ENCODE peak calls at places on chromosomes 1 and 21, in five cellular contexts. S is lower lobe of right lung, B is HCT116, Y is IMR-90, D is gastrocnemius medialis. C is an unnamed sample.

GRCh38 chr1:113088972-113089371 is 16.0 kb downstream of the LRIG2 start:
- ATAC-seq in S (no peak), B (no peak), Y (no peak), D (peak), C (no peak)

GRCh38 chr1:11796036-11796828 is 9.5 kb downstream of the MTHFR start:
- ATAC-seq in S (no peak), B (no peak), Y (peak), D (no peak), C (no peak)

GRCh38 chr1:70993841-70994240 is 53.8 kb downstream of the PTGER3 start:
- ATAC-seq in S (no peak), B (no peak), Y (no peak), D (no peak), C (no peak)

GRCh38 chr1:44714532-44714931 is 16.4 kb downstream of the RNU5D-1 start:
- ATAC-seq in S (no peak), B (peak), Y (no peak), D (no peak), C (no peak)

GRCh38 chr1:67785847-67786753 is 47.2 kb downstream of the GNG12 start:
- ATAC-seq in S (no peak), B (no peak), Y (peak), D (no peak), C (no peak)

GRCh38 chr1:155499953-155500621 is 62.5 kb downstream of the ASH1L start:
- ATAC-seq in S (no peak), B (no peak), Y (no peak), D (no peak), C (peak)

GRCh38 chr21:46210378-46211136 is 18.0 kb downstream of the LSS start:
- ATAC-seq in S (no peak), B (peak), Y (no peak), D (peak), C (no peak)

GRCh38 chr1:178938959-178939317 is 68.1 kb upstream of the ANGPTL1 start:
- ATAC-seq in S (peak), B (no peak), Y (no peak), D (peak), C (no peak)

GRCh38 chr1:206635983-206636354 is 633 bp downstream of the DYRK3 start:
- ATAC-seq in S (no peak), B (no peak), Y (no peak), D (no peak), C (peak)

GRCh38 chr21:10463156-10463555 is 58.2 kb upstream of the TPTE start:
- ATAC-seq in S (no peak), B (no peak), Y (no peak), D (no peak), C (no peak)

GRCh38 chr1:183159960-183160359 is 26.1 kb upstream of the LAMC2 start:
- ATAC-seq in S (peak), B (peak), Y (no peak), D (no peak), C (no peak)

GRCh38 chr1:22370190-22370498 is 81.5 kb upstream of the ZBTB40 start:
- ATAC-seq in S (no peak), B (no peak), Y (no peak), D (no peak), C (no peak)

GRCh38 chr1:214364335-214364734 is 83.4 kb downstream of the SMYD2 start:
- ATAC-seq in S (no peak), B (no peak), Y (no peak), D (no peak), C (no peak)

GRCh38 chr1:194829492-194829891 is 1643.1 kb upstream of the B3GALT2 start:
- ATAC-seq in S (no peak), B (no peak), Y (no peak), D (no peak), C (no peak)

GRCh38 chr1:206573772-206574161 is 38.5 kb downstream of the EIF2D start:
- ATAC-seq in S (no peak), B (no peak), Y (no peak), D (no peak), C (no peak)